ENCODE peak calls at places on chromosomes 2 and 18, in ten cellular contexts. L is NCI-H748 treated with DMSO at 0.1 percent for 48 hours; V is NCI-H2081; S is DMS79 treated with DMSO at 0.1 percent for 48 hours; W is prostate gland; R is hippocampal formation; K is stimulated activated CD8-positive, alpha-beta memory T cell treated with anti-CD3 and anti-CD28 coated beads, Interleukin-12 subunit alpha, Interleukin-12 subunit beta, amount 100 ng/mL, for 1 hour; B is iPS DF 6.9; X is stimulated activated naive CD4-positive, alpha-beta T cell; H is activated T-cell treated with anti-CD3 and anti-CD28 coated beads for 1 hour. N is an unnamed sample.

GRCh38 chr2:230130668-230131364 is 62.1 kb upstream of the SLC16A14 start:
- DNase-seq in L (no peak), V (no peak), S (no peak), W (no peak), R (no peak), K (no peak), B (no peak), X (no peak), H (no peak), N (peak; percentile 86)

GRCh38 chr2:173407176-173407575 is 52.5 kb downstream of the CDCA7 start:
- DNase-seq in L (no peak), V (no peak), S (no peak), W (no peak), R (no peak), K (no peak), B (no peak), X (no peak), H (no peak), N (peak; percentile 7)

GRCh38 chr18:64134044-64134757 is 14.7 kb downstream of the LINC00305 start:
- DNase-seq in L (no peak), V (no peak), S (no peak), W (no peak), R (no peak), K (no peak), B (peak; percentile 57), X (no peak), H (no peak), N (peak; percentile 6)

GRCh38 chr2:141264848-141265247 is 866.0 kb downstream of the LRP1B start:
- DNase-seq in L (no peak), V (no peak), S (no peak), W (no peak), R (no peak), K (no peak), B (no peak), X (no peak), H (no peak), N (no peak)

GRCh38 chr2:273338-273737 is 8.6 kb downstream of the ACP1 start:
- DNase-seq in L (no peak), V (peak; percentile 59), S (peak; percentile 58), W (no peak), R (no peak), K (no peak), B (no peak), X (no peak), H (no peak), N (no peak)

GRCh38 chr2:218895326-218895725 is 14.7 kb downstream of the WNT10A start:
- DNase-seq in L (no peak), V (no peak), S (no peak), W (no peak), R (no peak), K (no peak), B (no peak), X (no peak), H (no peak), N (no peak)

GRCh38 chr2:75560768-75561565 is at the start of gene EVA1A:
- DNase-seq in L (peak; percentile 2), V (peak; percentile 45), S (peak; percentile 4), W (peak; percentile 11), R (no peak), K (no peak), B (peak; percentile 16), X (no peak), H (no peak), N (peak; percentile 88)

GRCh38 chr2:67070826-67071225 is 326.3 kb upstream of the ETAA1 start:
- DNase-seq in L (no peak), V (no peak), S (no peak), W (no peak), R (no peak), K (no peak), B (no peak), X (no peak), H (no peak), N (no peak)

GRCh38 chr18:45221363-45221762 is 393.9 kb upstream of the SLC14A2 start:
- DNase-seq in L (no peak), V (no peak), S (no peak), W (no peak), R (no peak), K (no peak), B (no peak), X (no peak), H (no peak), N (peak; percentile 5)

GRCh38 chr2:236498369-236498768 is 71.3 kb upstream of the ACKR3 start:
- DNase-seq in L (no peak), V (no peak), S (no peak), W (no peak), R (no peak), K (no peak), B (no peak), X (no peak), H (no peak), N (no peak)

GRCh38 chr18:63578357-63578958 is 8.7 kb upstream of the SERPINB13 start:
- DNase-seq in L (peak; percentile 38), V (peak; percentile 19), S (peak; percentile 17), W (no peak), R (no peak), K (no peak), B (peak; percentile 43), X (no peak), H (no peak), N (peak; percentile 52)

GRCh38 chr18:69978743-69979715 is 31.4 kb upstream of the CD226 start:
- DNase-seq in L (no peak), V (no peak), S (no peak), W (no peak), R (no peak), K (no peak), B (no peak), X (no peak), H (no peak), N (no peak)

GRCh38 chr2:166419616-166419934 is 43.8 kb upstream of the SCN9A start:
- DNase-seq in L (peak; percentile 51), V (peak; percentile 31), S (no peak), W (no peak), R (no peak), K (no peak), B (no peak), X (no peak), H (no peak), N (peak; percentile 74)

GRCh38 chr18:45386256-45386655 is 229.0 kb upstream of the SLC14A2 start:
- DNase-seq in L (peak; percentile 83), V (peak; percentile 66), S (peak; percentile 10), W (no peak), R (no peak), K (no peak), B (peak; percentile 63), X (no peak), H (no peak), N (peak; percentile 10)

GRCh38 chr18:62566199-62566598 is 43.4 kb downstream of the ZCCHC2 start:
- DNase-seq in L (no peak), V (no peak), S (no peak), W (peak; percentile 32), R (peak; percentile 21), K (no peak), B (no peak), X (peak; percentile 3), H (no peak), N (peak; percentile 39)

GRCh38 chr2:16005819-16006536 is 65.6 kb downstream of the MYCN start:
- DNase-seq in L (no peak), V (no peak), S (no peak), W (no peak), R (no peak), K (no peak), B (no peak), X (no peak), H (no peak), N (peak; percentile 1)

GRCh38 chr18:9782073-9782857 is 74.2 kb downstream of the RAB31 start:
- DNase-seq in L (no peak), V (no peak), S (no peak), W (no peak), R (no peak), K (no peak), B (no peak), X (no peak), H (no peak), N (peak; percentile 87)

GRCh38 chr2:48613211-48613610 is 4.4 kb upstream of the GTF2A1L start:
- DNase-seq in L (no peak), V (no peak), S (no peak), W (no peak), R (no peak), K (no peak), B (no peak), X (no peak), H (no peak), N (no peak)

GRCh38 chr2:98932778-98933343 is 3.2 kb downstream of the CRACDL start:
- DNase-seq in L (no peak), V (no peak), S (no peak), W (no peak), R (no peak), K (no peak), B (no peak), X (no peak), H (no peak), N (no peak)

GRCh38 chr2:205682239-205683021 is at the start of gene NRP2:
- DNase-seq in L (peak; percentile 74), V (peak; percentile 75), S (peak; percentile 85), W (peak; percentile 79), R (peak; percentile 71), K (no peak), B (no peak), X (peak; percentile 47), H (peak; percentile 21), N (peak; percentile 90)

GRCh38 chr2:143422681-143423080 is 293.5 kb downstream of the ARHGAP15 start:
- DNase-seq in L (no peak), V (no peak), S (no peak), W (no peak), R (no peak), K (no peak), B (no peak), X (peak; percentile 4), H (no peak), N (no peak)

GRCh38 chr2:64447317-64448060 is 6.5 kb upstream of the LGALSL start:
- DNase-seq in L (no peak), V (no peak), S (no peak), W (no peak), R (no peak), K (no peak), B (no peak), X (no peak), H (no peak), N (no peak)

GRCh38 chr18:61173579-61173978 is 159.7 kb upstream of the CDH20 start:
- DNase-seq in L (no peak), V (no peak), S (no peak), W (no peak), R (no peak), K (no peak), B (no peak), X (no peak), H (no peak), N (no peak)

GRCh38 chr2:20580690-20581437 is 70.0 kb downstream of the HS1BP3 start:
- DNase-seq in L (no peak), V (no peak), S (no peak), W (no peak), R (no peak), K (no peak), B (no peak), X (no peak), H (no peak), N (peak; percentile 60)

GRCh38 chr2:150261691-150262090 is 225.8 kb downstream of the RND3 start:
- DNase-seq in L (no peak), V (no peak), S (no peak), W (no peak), R (no peak), K (no peak), B (no peak), X (no peak), H (no peak), N (no peak)

GRCh38 chr18:41737218-41737617 is 217.8 kb upstream of the PIK3C3 start:
- DNase-seq in L (no peak), V (no peak), S (no peak), W (no peak), R (no peak), K (no peak), B (no peak), X (no peak), H (no peak), N (no peak)

GRCh38 chr2:85326406-85326945 is 1.3 kb downstream of the TGOLN2 start:
- DNase-seq in L (no peak), V (no peak), S (no peak), W (no peak), R (no peak), K (no peak), B (no peak), X (peak; percentile 54), H (no peak), N (peak; percentile 52)

GRCh38 chr2:68799138-68799537 is 64.5 kb downstream of the ARHGAP25 start:
- DNase-seq in L (no peak), V (peak; percentile 57), S (peak; percentile 71), W (peak; percentile 82), R (no peak), K (no peak), B (no peak), X (no peak), H (no peak), N (no peak)